ENCODE peak calls at places on chromosomes 16 and 17, in five cellular contexts. V is RWPE1, F is HCT116, Q is MM.1S, G is glutamatergic neuron. K is an unnamed sample.

GRCh38 chr16:85583491-85584181 is 29.5 kb upstream of the GSE1 start:
- DNase-seq in V (no peak), F (no peak), Q (no peak), G (no peak), K (no peak)

GRCh38 chr17:6712058-6712853 is 913 bp downstream of the SLC13A5 start:
- DNase-seq in V (peak; percentile 76), F (no peak), Q (no peak), G (no peak), K (no peak)

GRCh38 chr16:50588276-50588675 is 40.1 kb downstream of the NKD1 start:
- DNase-seq in V (no peak), F (no peak), Q (no peak), G (no peak), K (no peak)

GRCh38 chr16:64196444-64196843 is 925.4 kb downstream of the CDH11 start:
- DNase-seq in V (no peak), F (no peak), Q (no peak), G (no peak), K (no peak)

GRCh38 chr17:76079577-76080206 is 710 bp downstream of the ZACN start:
- DNase-seq in V (no peak), F (no peak), Q (no peak), G (no peak), K (no peak)

GRCh38 chr17:78387982-78388941 is 9.8 kb downstream of the PGS1 start:
- DNase-seq in V (no peak), F (no peak), Q (no peak), G (no peak), K (peak; percentile 70)

GRCh38 chr16:2194852-2195315 is 1.5 kb downstream of the CASKIN1 start:
- DNase-seq in V (peak; percentile 55), F (no peak), Q (peak; percentile 53), G (no peak), K (peak; percentile 85)

GRCh38 chr16:13781579-13782338 is 138.2 kb upstream of the ERCC4 start:
- DNase-seq in V (no peak), F (no peak), Q (no peak), G (no peak), K (no peak)

GRCh38 chr16:69476920-69477418 is 52.5 kb downstream of the CYB5B start:
- DNase-seq in V (peak; percentile 74), F (peak; percentile 50), Q (no peak), G (no peak), K (no peak)

GRCh38 chr17:56715613-56716357 is 117.9 kb downstream of the C17orf67 start:
- DNase-seq in V (peak; percentile 76), F (peak; percentile 83), Q (peak; percentile 81), G (peak; percentile 84), K (peak; percentile 77)

GRCh38 chr16:29898135-29898534 is 1.2 kb downstream of the SEZ6L2 start:
- DNase-seq in V (no peak), F (no peak), Q (no peak), G (no peak), K (no peak)

GRCh38 chr16:67803894-67804293 is 2.5 kb downstream of the RANBP10 start:
- DNase-seq in V (no peak), F (no peak), Q (no peak), G (no peak), K (no peak)

GRCh38 chr16:67805718-67806427 is 487 bp downstream of the RANBP10 start:
- DNase-seq in V (peak; percentile 13), F (no peak), Q (no peak), G (peak; percentile 27), K (no peak)

GRCh38 chr16:67806428-67807147 is at the start of the genes RANBP10 and TSNAXIP1:
- DNase-seq in V (peak; percentile 97), F (peak; percentile 98), Q (peak; percentile 99), G (peak; percentile 96), K (peak; percentile 97)

GRCh38 chr16:67804853-67805542 is 1.4 kb downstream of the RANBP10 start:
- DNase-seq in V (no peak), F (no peak), Q (no peak), G (no peak), K (no peak)

GRCh38 chr16:67807148-67807682 is 526 bp downstream of the TSNAXIP1 start:
- DNase-seq in V (no peak), F (no peak), Q (no peak), G (no peak), K (no peak)
- TF ChIP-seq CTCF in V (no peak), F (no peak), Q (no peak), G (no peak), K (peak; percentile 17)

GRCh38 chr16:79997257-79997656 is 396.7 kb upstream of the MAF start:
- DNase-seq in V (no peak), F (no peak), Q (no peak), G (peak; percentile 26), K (no peak)
- TF ChIP-seq CTCF in V (no peak), F (peak; percentile 30), Q (peak; percentile 10), G (peak; percentile 58), K (no peak)

DNA sequence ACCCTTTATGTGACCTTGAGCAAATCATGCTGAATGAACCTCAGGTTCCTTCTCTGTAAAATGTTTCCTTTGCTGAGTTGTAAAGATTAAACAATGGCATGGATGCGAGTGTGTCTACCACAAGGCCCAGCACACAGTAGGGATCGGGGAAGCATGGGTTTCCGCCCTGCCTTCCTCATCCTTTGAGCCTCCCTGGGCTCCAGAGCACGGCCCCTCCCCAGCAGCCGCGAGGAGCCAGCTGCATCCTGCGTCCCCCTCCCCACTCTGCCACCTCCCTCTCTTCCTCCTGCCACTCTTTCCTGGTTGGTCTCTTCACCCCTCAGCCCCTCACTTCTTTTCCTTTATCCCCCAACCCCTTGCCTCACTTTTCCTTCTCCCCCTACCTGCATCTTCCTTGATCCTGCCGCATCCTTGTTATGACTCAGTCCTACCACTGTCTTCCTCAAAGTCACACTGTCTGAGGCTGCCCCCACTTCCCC is 3.0 kb downstream of the FBXL19 start:
- DNase-seq in V (no peak), F (no peak), Q (no peak), G (no peak), K (no peak)
- TF ChIP-seq CTCF in V (no peak), F (no peak), Q (no peak), G (no peak), K (no peak)

DNA sequence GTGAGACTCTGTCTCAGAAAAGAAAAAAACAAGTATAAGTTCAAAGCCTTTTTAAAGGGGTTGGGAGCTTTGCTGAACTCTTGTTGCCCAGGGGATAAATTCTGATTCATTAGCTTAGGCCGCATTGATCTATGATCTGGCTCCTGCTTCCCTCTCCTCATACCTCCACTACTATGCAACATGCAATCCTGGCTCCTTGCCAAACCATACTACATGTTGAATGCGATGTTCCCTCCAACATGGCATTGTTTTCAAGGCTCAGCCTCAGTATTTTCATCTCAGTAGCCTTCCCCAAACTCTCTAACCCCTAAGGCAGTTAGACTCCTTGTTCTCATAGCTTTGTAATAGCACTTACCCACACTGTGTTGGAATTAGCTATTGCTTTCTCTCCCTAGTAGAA is 6.2 kb downstream of the REXO5 start:
- DNase-seq in V (no peak), F (no peak), Q (no peak), G (no peak), K (no peak)
- TF ChIP-seq CTCF in V (no peak), F (no peak), Q (no peak), G (no peak), K (no peak)

DNA sequence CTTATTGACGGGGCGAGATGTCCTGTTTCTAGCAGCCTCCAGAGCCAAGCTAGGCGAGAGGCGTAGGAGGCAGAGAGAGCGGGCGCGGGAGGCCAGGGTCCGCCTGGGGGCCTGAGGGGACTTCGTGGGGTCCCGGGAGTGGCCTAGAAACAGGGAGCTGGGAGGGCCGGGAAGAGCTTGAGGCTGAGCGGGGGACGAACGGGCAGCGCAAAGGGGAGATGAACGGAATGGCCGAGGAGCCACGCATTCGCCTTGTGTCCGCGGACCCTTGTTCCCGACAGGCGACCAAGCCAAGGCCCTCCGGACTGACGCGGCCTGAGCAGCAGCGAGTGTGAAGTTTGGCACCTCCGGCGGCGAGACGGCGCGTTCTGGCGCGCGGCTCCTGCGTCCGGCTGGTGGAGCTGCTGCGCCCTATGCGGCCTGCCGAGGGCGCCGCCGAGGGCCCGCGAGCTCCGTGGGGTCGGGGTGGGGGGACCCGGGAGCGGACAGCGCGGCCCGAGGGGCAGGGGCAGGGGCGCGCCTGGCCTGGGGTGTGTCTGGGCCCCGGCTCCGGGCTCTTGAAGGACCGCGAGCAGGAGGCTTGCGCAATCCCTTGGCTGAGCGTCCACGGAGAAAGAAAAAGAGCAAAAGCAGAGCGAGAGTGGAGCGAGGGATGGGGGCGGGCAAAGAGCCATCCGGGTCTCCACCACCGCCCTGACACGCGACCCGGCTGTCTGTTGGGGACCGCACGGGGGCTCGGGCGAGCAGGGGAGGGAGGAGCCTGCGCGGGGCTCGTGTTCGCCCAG is 1.2 kb upstream of the CBX4 start:
- DNase-seq in V (no peak), F (no peak), Q (no peak), G (peak; percentile 74), K (no peak)
- TF ChIP-seq CTCF in V (no peak), F (peak; percentile 10), Q (no peak), G (no peak), K (no peak)

GRCh38 chr16:79336437-79337229 is 263.9 kb downstream of the MAF start:
- DNase-seq in V (no peak), F (no peak), Q (no peak), G (no peak), K (no peak)
- TF ChIP-seq CTCF in V (no peak), F (no peak), Q (no peak), G (no peak), K (no peak)

GRCh38 chr17:36768355-36768754 is 167.0 kb downstream of the MRM1 start:
- DNase-seq in V (no peak), F (no peak), Q (no peak), G (no peak), K (no peak)
- TF ChIP-seq CTCF in V (no peak), F (peak; percentile 15), Q (no peak), G (no peak), K (no peak)

K was measured in GM13976.